ENCODE peak calls at places on chromosomes 11 and 22, in nine cellular contexts. E is A549, S is IMR-90, W is sigmoid colon, M is HepG2, N is tibial nerve, U is heart left ventricle, Y is esophagus squamous epithelium, F is breast epithelium. Q is an unnamed sample. For H3K4me1, the result is how much of the 10 kb centered on the place peaks cover.

GRCh38 chr22:49922484-49922883 is 4.0 kb downstream of the CRELD2 start:
- DNase-seq in N (no peak), M (no peak), S (no peak), W (no peak), U (no peak), F (no peak), E (no peak), Y (no peak), Q (no peak)

GRCh38 chr11:47413908-47414684 is 5.7 kb downstream of the SLC39A13 start:
- DNase-seq in N (no peak), S (peak), E (no peak), W (peak), U (peak), F (no peak), M (no peak), Y (no peak), Q (no peak)

GRCh38 chr11:90216611-90217010 is 6.2 kb downstream of the CHORDC1 start:
- DNase-seq in E (no peak), F (no peak), W (no peak), M (no peak), U (no peak), N (no peak), S (no peak), Y (no peak), Q (no peak)

GRCh38 chr11:20243974-20244373 is 83.7 kb upstream of the DBX1 start:
- DNase-seq in M (no peak), W (no peak), S (no peak), N (no peak), U (no peak), F (no peak), E (no peak), Y (no peak), Q (no peak)

GRCh38 chr11:105179542-105180278 is 40.1 kb upstream of the CARD18 start:
- DNase-seq in U (no peak), W (no peak), N (no peak), F (no peak), S (no peak), Y (no peak), E (no peak), M (peak), Q (no peak)

GRCh38 chr11:35030716-35031213 is 108.2 kb upstream of the CD44 start:
- DNase-seq in N (peak), W (peak), M (no peak), Y (no peak), E (peak), F (no peak), S (peak), U (peak), Q (no peak)

GRCh38 chr11:130118636-130119387 is 40.8 kb upstream of the ST14 start:
- DNase-seq in N (no peak), S (no peak), M (peak), F (no peak), U (no peak), Y (no peak), E (no peak), W (no peak), Q (no peak)

GRCh38 chr11:100830295-100830694 is 143.2 kb downstream of the ARHGAP42 start:
- DNase-seq in N (no peak), U (no peak), E (no peak), Y (no peak), W (no peak), F (no peak), M (no peak), S (no peak), Q (no peak)

GRCh38 chr11:117723625-117724024 is 73.4 kb downstream of the DSCAML1 start:
- DNase-seq in S (no peak), U (no peak), W (no peak), M (no peak), Y (no peak), N (no peak), F (no peak), E (no peak), Q (no peak)

GRCh38 chr11:76047231-76047630 is 159.1 kb downstream of the WNT11 start:
- DNase-seq in N (no peak), M (no peak), U (no peak), F (no peak), Y (no peak), W (no peak), E (no peak), S (no peak), Q (no peak)

GRCh38 chr11:68870470-68870869 is 28.8 kb upstream of the CPT1A start:
- DNase-seq in Y (no peak), W (no peak), F (no peak), N (no peak), M (no peak), E (no peak), U (no peak), S (no peak), Q (no peak)

GRCh38 chr11:20110908-20111669 is 49.2 kb downstream of the DBX1 start:
- DNase-seq in N (no peak), W (no peak), E (peak), Y (no peak), F (no peak), S (peak), M (peak), U (no peak), Q (no peak)

GRCh38 chr11:118897721-118898310 is 14.1 kb downstream of the CXCR5 start:
- DNase-seq in N (no peak), U (no peak), E (no peak), Y (no peak), F (no peak), M (no peak), S (no peak), W (peak), Q (no peak)

GRCh38 chr22:46596819-46597218 is 23.4 kb upstream of the GRAMD4 start:
- DNase-seq in F (peak), U (no peak), W (no peak), N (no peak), E (no peak), Y (no peak), S (no peak), M (no peak), Q (no peak)

GRCh38 chr11:65643971-65644370 is 6.1 kb downstream of the SIPA1 start:
- DNase-seq in E (peak), W (no peak), F (no peak), N (no peak), M (no peak), U (no peak), S (no peak), Y (no peak), Q (no peak)

GRCh38 chr11:130868865-130869264 is 47.4 kb downstream of the SNX19 start:
- DNase-seq in F (no peak), S (no peak), U (no peak), M (no peak), Y (no peak), E (no peak), W (no peak), N (no peak), Q (no peak)

GRCh38 chr11:131064373-131064991 is 148.2 kb upstream of the SNX19 start:
- DNase-seq in F (no peak), W (no peak), M (peak), U (peak), S (peak), E (peak), N (peak), Y (no peak), Q (no peak)

DNA sequence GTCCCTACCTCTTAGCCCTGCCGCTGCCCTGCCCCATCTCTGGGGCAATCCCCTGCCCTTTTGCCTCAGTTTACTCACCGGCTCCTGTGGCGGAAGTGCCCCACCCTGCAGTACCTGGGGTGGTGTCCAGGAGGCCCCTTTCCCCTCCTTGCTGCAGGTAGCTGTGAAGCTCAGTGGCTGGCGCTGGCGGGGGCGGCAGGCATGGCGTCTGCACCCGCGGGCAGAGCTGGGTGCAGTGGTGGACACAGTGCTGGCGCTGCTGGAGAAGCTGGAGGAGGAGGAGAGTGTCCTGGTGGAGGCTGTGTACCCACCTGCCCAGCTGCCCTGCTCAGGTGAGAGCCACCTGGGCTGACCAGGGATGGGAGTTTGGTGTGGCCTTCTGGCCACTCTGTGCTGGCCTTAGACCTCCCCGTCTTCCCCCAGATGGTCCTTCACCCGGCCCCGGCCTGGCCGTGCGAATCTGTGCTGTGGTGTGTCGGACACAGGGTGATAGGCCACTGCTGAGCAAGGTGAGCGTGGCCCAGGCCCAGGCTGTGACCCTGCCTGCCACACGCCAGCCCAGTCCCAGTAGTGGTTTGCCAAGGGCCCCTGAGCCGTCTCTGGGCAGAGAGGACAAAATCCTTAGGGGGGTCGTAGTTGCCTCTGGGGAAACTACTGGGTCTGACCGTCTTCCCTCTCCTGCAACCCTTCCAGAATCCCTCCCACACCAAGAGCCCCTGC is 4.0 kb downstream of the CARNS1 start:
- DNase-seq in Y (no peak), U (no peak), M (no peak), S (no peak), F (no peak), N (no peak), W (no peak), E (no peak), Q (no peak)
- H3K4me1 ChIP-seq in Y (under half), U (half or more), M (half or more), S (under half), F (under half), N (under half), W (under half), E (under half), Q (half or more)

GRCh38 chr22:40432167-40432566 is 61.8 kb downstream of the SGSM3 start:
- DNase-seq in F (no peak), N (no peak), W (no peak), S (no peak), M (no peak), E (no peak), U (no peak), Y (no peak), Q (no peak)

GRCh38 chr22:40428796-40429195 is 58.4 kb downstream of the SGSM3 start:
- DNase-seq in Y (no peak), W (no peak), M (no peak), F (no peak), S (no peak), E (no peak), N (no peak), U (no peak), Q (no peak)

GRCh38 chr22:40432625-40433024 is 62.2 kb downstream of the SGSM3 start:
- DNase-seq in S (no peak), N (no peak), U (no peak), Y (no peak), M (no peak), E (no peak), W (no peak), F (no peak), Q (no peak)

GRCh38 chr22:40429481-40429880 is 59.1 kb downstream of the SGSM3 start:
- DNase-seq in F (no peak), U (no peak), N (no peak), M (no peak), S (no peak), Y (no peak), W (no peak), E (no peak), Q (no peak)

GRCh38 chr22:40431021-40431420 is 60.6 kb downstream of the SGSM3 start:
- DNase-seq in F (no peak), W (no peak), S (no peak), U (no peak), Y (no peak), E (no peak), M (no peak), N (no peak), Q (no peak)
- TF ChIP-seq POLR2A in F (no peak), W (no peak), S (no peak), U (no peak), Y (no peak), E (no peak), M (no peak), N (no peak), Q (no peak)

GRCh38 chr22:41358927-41359326 is 22.8 kb upstream of the TEF start:
- DNase-seq in N (no peak), W (no peak), F (no peak), S (no peak), Y (no peak), E (no peak), M (no peak), U (no peak), Q (no peak)

GRCh38 chr22:41361716-41362310 is 19.9 kb upstream of the TEF start:
- DNase-seq in M (no peak), F (no peak), U (no peak), W (no peak), Y (no peak), S (peak), N (no peak), E (no peak), Q (no peak)

GRCh38 chr22:41359376-41359775 is 22.4 kb upstream of the TEF start:
- DNase-seq in N (no peak), F (no peak), E (no peak), W (no peak), U (no peak), Y (no peak), S (no peak), M (no peak), Q (no peak)

GRCh38 chr22:41362615-41363014 is 19.1 kb upstream of the TEF start:
- DNase-seq in F (no peak), E (no peak), Y (no peak), M (no peak), U (no peak), S (no peak), W (no peak), N (no peak), Q (no peak)

DNA sequence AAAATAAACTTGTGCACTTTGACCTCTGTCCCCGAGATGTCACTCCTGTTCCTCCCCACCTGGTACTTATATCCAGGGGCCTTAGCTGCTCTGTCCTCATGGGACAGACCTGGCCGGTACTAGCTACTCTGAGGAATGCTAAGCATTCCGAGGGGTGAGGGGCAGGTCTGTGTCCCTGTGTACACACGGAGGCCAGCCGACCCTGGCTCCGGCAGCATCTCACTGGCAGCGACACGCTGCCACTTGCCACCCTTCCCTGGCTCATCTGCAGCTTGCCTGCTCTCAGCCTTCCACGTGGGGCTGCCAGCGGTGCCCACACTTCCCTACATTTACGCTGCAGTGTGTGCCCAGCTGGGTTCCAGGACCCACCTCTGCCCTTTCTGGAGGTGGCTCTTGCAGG is 21.6 kb upstream of the TEF start:
- DNase-seq in W (no peak), N (no peak), S (no peak), U (no peak), M (peak), E (no peak), F (no peak), Y (no peak), Q (no peak)
- H3K27ac ChIP-seq in W (no peak), N (no peak), S (no peak), U (no peak), M (no peak), E (no peak), F (no peak), Y (no peak), Q (no peak)

GRCh38 chr22:48268771-48269552 is 1506.5 kb downstream of the TBC1D22A start:
- DNase-seq in E (peak), S (no peak), U (no peak), M (no peak), W (no peak), Y (no peak), F (no peak), N (no peak), Q (no peak)
- H3K4me1 ChIP-seq in E (under half), S (under half), U (under half), M (under half), W (under half), Y (under half), F (under half), N (under half), Q (under half)

GRCh38 chr22:42683599-42684283 is 34.5 kb upstream of the CYB5R3 start:
- DNase-seq in Y (no peak), S (no peak), N (no peak), F (no peak), M (no peak), W (peak), E (no peak), U (peak), Q (no peak)
- TF ChIP-seq POLR2A in Y (no peak), S (no peak), N (no peak), F (no peak), M (no peak), W (no peak), E (no peak), U (no peak), Q (no peak)

GRCh38 chr22:30943368-30943767 is 25.2 kb downstream of the MORC2 start:
- DNase-seq in W (no peak), M (no peak), U (no peak), S (no peak), E (no peak), F (no peak), Y (no peak), N (no peak), Q (no peak)
- H3K27ac ChIP-seq in W (no peak), M (no peak), U (no peak), S (no peak), E (no peak), F (peak), Y (no peak), N (no peak), Q (no peak)

DNA sequence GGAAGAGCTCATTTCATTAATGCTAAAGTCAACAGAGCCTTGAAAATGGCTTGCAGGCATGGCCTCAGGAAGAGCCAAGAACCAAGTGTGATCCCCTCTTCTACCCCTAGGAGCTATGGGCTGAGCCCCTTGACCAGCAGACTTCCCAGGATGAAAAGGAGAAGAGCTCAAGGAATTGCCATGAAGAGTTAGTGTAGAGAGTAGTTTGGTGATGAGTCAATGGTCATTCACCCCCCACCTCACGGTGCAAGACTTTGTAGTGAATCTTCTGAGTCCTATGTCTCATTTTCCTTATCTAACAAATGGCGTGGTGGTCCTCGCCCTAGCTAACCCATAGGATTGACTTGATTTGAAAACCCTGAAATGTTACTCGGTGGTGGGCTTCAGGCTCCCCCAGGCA is 422.4 kb upstream of the CADM1 start:
- DNase-seq in U (no peak), Y (no peak), E (no peak), F (no peak), M (no peak), N (no peak), S (peak), W (no peak), Q (no peak)
- H3K4me1 ChIP-seq in U (under half), Y (under half), E (under half), F (under half), M (under half), N (under half), S (under half), W (under half), Q (under half)

GRCh38 chr11:126564588-126564987 is 209.1 kb downstream of the ST3GAL4 start:
- DNase-seq in N (no peak), U (no peak), S (no peak), Y (no peak), E (no peak), M (no peak), W (no peak), F (no peak), Q (no peak)
- TF ChIP-seq POLR2A in N (no peak), U (no peak), S (no peak), Y (no peak), E (no peak), M (no peak), W (no peak), F (no peak), Q (no peak)

DNA sequence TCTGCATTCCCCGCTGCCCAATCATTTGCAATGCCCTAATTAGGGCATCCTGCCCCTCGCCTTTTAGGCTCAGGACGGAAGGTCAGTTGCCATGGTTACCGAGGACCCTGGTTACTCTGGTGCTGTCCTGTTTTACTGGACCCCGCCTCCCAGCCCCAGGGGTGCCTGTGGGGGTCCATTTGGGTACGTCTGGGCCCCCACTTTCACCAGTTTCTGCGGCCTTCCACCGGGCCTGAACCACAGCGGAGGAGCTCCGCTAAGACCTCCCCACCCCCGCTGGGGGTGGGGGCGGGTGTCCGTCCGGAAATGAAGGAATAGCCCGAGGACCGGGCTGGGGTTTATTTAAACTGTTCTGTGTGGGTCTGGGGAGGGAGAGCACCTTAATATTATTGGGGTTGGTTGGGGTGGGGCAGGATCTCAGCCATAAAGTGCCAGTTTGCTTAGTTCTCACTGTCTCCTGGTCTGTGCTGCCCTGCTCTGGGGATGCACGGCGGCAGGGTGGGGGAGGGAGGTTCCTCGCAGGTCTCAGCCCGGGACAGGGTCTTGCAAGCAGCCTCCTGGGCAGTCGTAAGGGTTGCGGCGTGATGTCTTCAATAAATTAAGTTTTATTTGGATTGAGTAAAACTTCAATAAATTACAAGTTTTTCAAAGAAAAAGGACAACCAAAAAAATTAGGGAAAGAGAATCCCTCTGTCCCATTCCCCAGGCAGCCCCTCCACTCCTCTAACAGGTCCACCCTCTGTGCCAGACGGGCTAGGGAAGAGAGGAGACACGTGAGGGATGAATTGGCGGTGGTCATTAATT is 5.3 kb downstream of the PHOX2A start:
- DNase-seq in E (no peak), S (no peak), Y (no peak), N (no peak), U (no peak), W (peak), F (no peak), M (no peak), Q (no peak)
- H3K27ac ChIP-seq in E (no peak), S (no peak), Y (peak), N (no peak), U (peak), W (peak), F (peak), M (no peak), Q (no peak)